ENCODE peak calls at places on chromosomes 2 and 18, in seven cellular contexts. L is skeletal muscle cell, M is memory B cell, B is NCI-H2081 treated with DMSO at 0.1 percent for 48 hours, W is posterior vena cava, S is LoVo, X is HS-27A. Z is an unnamed sample.

GRCh38 chr2:11814979-11815510 is 68.6 kb downstream of the LPIN1 start:
- DNase-seq in L (no peak), B (no peak), M (no peak), X (no peak), S (no peak), W (no peak), Z (no peak)

GRCh38 chr2:191728710-191729597 is 51.0 kb downstream of the NABP1 start:
- DNase-seq in S (no peak), W (no peak), X (no peak), L (no peak), B (no peak), M (no peak), Z (no peak)

GRCh38 chr2:189540551-189540950 is 40.0 kb downstream of the SLC40A1 start:
- DNase-seq in L (no peak), X (no peak), W (no peak), M (no peak), S (no peak), B (no peak), Z (no peak)

GRCh38 chr18:2997429-2997828 is 15.5 kb downstream of the LPIN2 start:
- DNase-seq in W (no peak), X (no peak), S (no peak), M (no peak), L (no peak), B (no peak), Z (no peak)

GRCh38 chr2:15926252-15926651 is 14.1 kb upstream of the MYCN start:
- DNase-seq in B (no peak), L (no peak), M (no peak), S (no peak), W (no peak), X (no peak), Z (no peak)

GRCh38 chr2:12484536-12485115 is 232.1 kb upstream of the TRIB2 start:
- DNase-seq in L (no peak), X (no peak), W (no peak), B (no peak), S (no peak), M (no peak), Z (no peak)

GRCh38 chr2:61158356-61158944 is 3.5 kb upstream of the C2orf74 start:
- DNase-seq in M (no peak), B (no peak), L (no peak), S (no peak), W (peak), X (no peak), Z (no peak)

GRCh38 chr2:71336802-71337201 is 5.2 kb downstream of the ZNF638 start:
- DNase-seq in W (no peak), B (no peak), S (no peak), X (no peak), L (no peak), M (no peak), Z (no peak)

GRCh38 chr2:62596061-62596658 is 90.2 kb upstream of the TMEM17 start:
- DNase-seq in B (no peak), M (no peak), W (no peak), L (peak), S (no peak), X (no peak), Z (no peak)

GRCh38 chr2:219820767-219821166 is 193.3 kb downstream of the SLC4A3 start:
- DNase-seq in X (no peak), M (no peak), B (no peak), W (no peak), L (no peak), S (no peak), Z (no peak)

GRCh38 chr18:55038162-55038561 is 78.9 kb upstream of the CCDC68 start:
- DNase-seq in L (no peak), S (no peak), X (no peak), M (no peak), W (no peak), B (no peak), Z (no peak)

GRCh38 chr2:32246911-32247310 is 17.8 kb downstream of the NLRC4 start:
- DNase-seq in L (no peak), W (no peak), S (no peak), M (no peak), X (no peak), B (no peak), Z (no peak)

GRCh38 chr2:62706721-62707516 is 1.4 kb downstream of the EHBP1 start:
- DNase-seq in X (no peak), L (no peak), W (no peak), M (no peak), S (no peak), B (no peak), Z (no peak)

GRCh38 chr2:221817052-221817451 is 244.9 kb upstream of the EPHA4 start:
- DNase-seq in S (peak), M (no peak), X (no peak), W (no peak), B (no peak), L (no peak), Z (no peak)

GRCh38 chr18:59311631-59312030 is 6.8 kb downstream of the CPLX4 start:
- DNase-seq in W (no peak), M (no peak), L (no peak), X (no peak), S (peak), B (no peak), Z (no peak)

GRCh38 chr18:56374005-56374655 is 264.3 kb downstream of the TXNL1 start:
- DNase-seq in S (peak), M (no peak), W (no peak), B (no peak), X (no peak), L (no peak), Z (no peak)

GRCh38 chr18:71036783-71037182 is 747.9 kb downstream of the SOCS6 start:
- DNase-seq in X (no peak), L (no peak), W (no peak), S (no peak), B (no peak), M (no peak), Z (no peak)

GRCh38 chr2:98880266-98881152 is 55.5 kb downstream of the CRACDL start:
- DNase-seq in L (no peak), B (no peak), S (no peak), X (no peak), M (no peak), W (no peak), Z (peak)

Z was measured in glutamatergic neuron.